ENCODE peak calls at places on chromosomes 16 and 17, in five cellular contexts. One of them, this sample, is unnamed.

GRCh38 chr16:89378947-89379771 is 111.2 kb downstream of the ANKRD11 start:
- DNase-seq in RKO: no peak
- DNase-seq in left ventricle myocardium superior: peak
- DNase-seq in NCI-H1436: no peak
- DNase-seq in DMS153: no peak
- DNase-seq in this sample: peak

GRCh38 chr17:28612936-28613872 is 781 bp downstream of the RSKR start:
- DNase-seq in RKO: peak
- DNase-seq in NCI-H1436: peak
- DNase-seq in DMS153: no peak
- DNase-seq in left ventricle myocardium superior: no peak
- DNase-seq in this sample: peak

GRCh38 chr17:63826468-63827001 is 696 bp upstream of the PSMC5 start:
- DNase-seq in NCI-H1436: no peak
- DNase-seq in DMS153: no peak
- DNase-seq in RKO: no peak
- DNase-seq in left ventricle myocardium superior: no peak
- DNase-seq in this sample: no peak

GRCh38 chr16:87966685-87967185 is 15.5 kb downstream of the BANP start:
- DNase-seq in RKO: no peak
- DNase-seq in left ventricle myocardium superior: no peak
- DNase-seq in DMS153: no peak
- DNase-seq in NCI-H1436: no peak
- DNase-seq in this sample: no peak

GRCh38 chr16:24297375-24297774 is 41.2 kb downstream of the CACNG3 start:
- DNase-seq in DMS153: no peak
- DNase-seq in left ventricle myocardium superior: no peak
- DNase-seq in RKO: no peak
- DNase-seq in NCI-H1436: no peak
- DNase-seq in this sample: peak

GRCh38 chr17:77693776-77694175 is 264.7 kb upstream of the TNRC6C start:
- DNase-seq in left ventricle myocardium superior: no peak
- DNase-seq in DMS153: no peak
- DNase-seq in NCI-H1436: no peak
- DNase-seq in RKO: no peak
- DNase-seq in this sample: no peak

GRCh38 chr17:29977836-29978235 is 36.4 kb downstream of the EFCAB5 start:
- DNase-seq in NCI-H1436: no peak
- DNase-seq in RKO: no peak
- DNase-seq in left ventricle myocardium superior: no peak
- DNase-seq in DMS153: no peak
- DNase-seq in this sample: no peak

GRCh38 chr17:55737976-55738501 is 12.8 kb upstream of the PCTP start:
- DNase-seq in NCI-H1436: no peak
- DNase-seq in left ventricle myocardium superior: no peak
- DNase-seq in RKO: no peak
- DNase-seq in DMS153: no peak
- DNase-seq in this sample: no peak

GRCh38 chr16:29905668-29906067 is 5.4 kb downstream of the ASPHD1 start:
- DNase-seq in RKO: no peak
- DNase-seq in DMS153: no peak
- DNase-seq in left ventricle myocardium superior: no peak
- DNase-seq in NCI-H1436: no peak
- DNase-seq in this sample: no peak

GRCh38 chr16:4288148-4288921 is 15.5 kb upstream of the TFAP4 start:
- DNase-seq in RKO: peak
- DNase-seq in DMS153: peak
- DNase-seq in NCI-H1436: peak
- DNase-seq in left ventricle myocardium superior: peak
- DNase-seq in this sample: peak

GRCh38 chr17:17737938-17738894 is 57.0 kb downstream of the RAI1 start:
- DNase-seq in NCI-H1436: no peak
- DNase-seq in DMS153: no peak
- DNase-seq in left ventricle myocardium superior: no peak
- DNase-seq in RKO: no peak
- DNase-seq in this sample: no peak

GRCh38 chr16:1723450-1724147 is 17.6 kb downstream of the MAPK8IP3 start:
- DNase-seq in left ventricle myocardium superior: no peak
- DNase-seq in DMS153: no peak
- DNase-seq in RKO: no peak
- DNase-seq in NCI-H1436: no peak
- DNase-seq in this sample: peak

GRCh38 chr16:82993874-82994375 is 367.2 kb downstream of the CDH13 start:
- DNase-seq in NCI-H1436: no peak
- DNase-seq in left ventricle myocardium superior: no peak
- DNase-seq in RKO: no peak
- DNase-seq in DMS153: no peak
- DNase-seq in this sample: no peak

GRCh38 chr17:8935194-8935593 is 30.3 kb downstream of the PIK3R5 start:
- DNase-seq in DMS153: no peak
- DNase-seq in left ventricle myocardium superior: no peak
- DNase-seq in NCI-H1436: no peak
- DNase-seq in RKO: peak
- DNase-seq in this sample: no peak

GRCh38 chr16:69593756-69594155 is 28.0 kb downstream of the NFAT5 start:
- DNase-seq in DMS153: no peak
- DNase-seq in left ventricle myocardium superior: no peak
- DNase-seq in RKO: no peak
- DNase-seq in NCI-H1436: no peak
- DNase-seq in this sample: no peak

GRCh38 chr16:71658771-71659170 is 32.8 kb downstream of the MARVELD3 start:
- DNase-seq in left ventricle myocardium superior: no peak
- DNase-seq in DMS153: no peak
- DNase-seq in NCI-H1436: no peak
- DNase-seq in RKO: no peak
- DNase-seq in this sample: no peak

GRCh38 chr17:82049521-82049971 is 2.1 kb downstream of the RFNG start:
- DNase-seq in DMS153: no peak
- DNase-seq in RKO: no peak
- DNase-seq in left ventricle myocardium superior: peak
- DNase-seq in NCI-H1436: no peak
- DNase-seq in this sample: no peak

GRCh38 chr16:73172621-73173312 is 124.8 kb upstream of the ZFHX3 start:
- DNase-seq in DMS153: peak
- DNase-seq in left ventricle myocardium superior: peak
- DNase-seq in RKO: no peak
- DNase-seq in NCI-H1436: no peak
- DNase-seq in this sample: no peak